ENCODE peak calls at places on chromosome 9, in ten cellular contexts. U is fibroblast of lung, O is OCI-LY7, W is tibial nerve, D is hepatocyte, I is body of pancreas, N is glutamatergic neuron, L is neural crest cell, E is fibroblast of pulmonary artery, R is heart left ventricle. B is an unnamed sample.

GRCh38 chr9:75198436-75198835 is 110.1 kb downstream of the OSTF1 start:
- DNase-seq in U (no peak), O (no peak), W (no peak), D (no peak), I (no peak), N (peak), L (no peak), E (no peak), R (no peak), B (no peak)

GRCh38 chr9:109101810-109102209 is 17.9 kb downstream of the TMEM245 start:
- DNase-seq in U (peak), O (peak), W (no peak), D (no peak), I (peak), N (no peak), L (no peak), E (peak), R (no peak), B (no peak)

GRCh38 chr9:19108038-19108437 is 5.3 kb upstream of the HAUS6 start:
- DNase-seq in U (no peak), O (no peak), W (no peak), D (no peak), I (no peak), N (no peak), L (no peak), E (no peak), R (no peak), B (no peak)

GRCh38 chr9:108535526-108535925 is 320.3 kb downstream of the ACTL7B start:
- DNase-seq in U (no peak), O (peak), W (no peak), D (no peak), I (no peak), N (peak), L (peak), E (peak), R (no peak), B (peak)

GRCh38 chr9:17532461-17532860 is 46.4 kb upstream of the SH3GL2 start:
- DNase-seq in U (no peak), O (no peak), W (no peak), D (no peak), I (no peak), N (no peak), L (no peak), E (no peak), R (no peak), B (no peak)

GRCh38 chr9:119986205-119986604 is 593.8 kb downstream of the CDK5RAP2 start:
- DNase-seq in U (no peak), O (no peak), W (no peak), D (no peak), I (no peak), N (peak), L (no peak), E (no peak), R (no peak), B (no peak)

GRCh38 chr9:98135938-98136337 is 16.9 kb upstream of the TRIM14 start:
- DNase-seq in U (no peak), O (no peak), W (no peak), D (no peak), I (no peak), N (no peak), L (no peak), E (no peak), R (no peak), B (no peak)

GRCh38 chr9:121976751-121977150 is 116.4 kb downstream of the TTLL11 start:
- DNase-seq in U (peak), O (peak), W (no peak), D (peak), I (no peak), N (no peak), L (no peak), E (peak), R (no peak), B (no peak)

GRCh38 chr9:2919347-2919746 is 75.5 kb upstream of the PUM3 start:
- DNase-seq in U (peak), O (no peak), W (no peak), D (no peak), I (no peak), N (no peak), L (no peak), E (peak), R (no peak), B (no peak)

GRCh38 chr9:133782157-133783130 is 44.3 kb upstream of the SARDH start:
- DNase-seq in U (peak), O (peak), W (peak), D (peak), I (peak), N (peak), L (peak), E (peak), R (peak), B (peak)

GRCh38 chr9:22649384-22649783 is 202.8 kb downstream of the DMRTA1 start:
- DNase-seq in U (peak), O (no peak), W (no peak), D (no peak), I (no peak), N (no peak), L (no peak), E (peak), R (no peak), B (no peak)

GRCh38 chr9:93684806-93685553 is 108.6 kb downstream of the PHF2 start:
- DNase-seq in U (peak), O (no peak), W (no peak), D (no peak), I (no peak), N (no peak), L (no peak), E (peak), R (no peak), B (no peak)

GRCh38 chr9:125446581-125447094 is 185.0 kb downstream of the GAPVD1 start:
- DNase-seq in U (no peak), O (peak), W (no peak), D (no peak), I (no peak), N (no peak), L (no peak), E (no peak), R (no peak), B (no peak)

GRCh38 chr9:36665387-36665786 is 92.7 kb downstream of the MELK start:
- DNase-seq in U (peak), O (no peak), W (no peak), D (no peak), I (no peak), N (no peak), L (no peak), E (peak), R (no peak), B (no peak)

GRCh38 chr9:81521892-81522291 is 167.5 kb downstream of the TLE1 start:
- DNase-seq in U (no peak), O (no peak), W (no peak), D (no peak), I (no peak), N (no peak), L (no peak), E (no peak), R (no peak), B (no peak)

GRCh38 chr9:6827370-6827949 is 69.7 kb downstream of the KDM4C start:
- DNase-seq in U (peak), O (peak), W (no peak), D (peak), I (peak), N (no peak), L (peak), E (peak), R (no peak), B (no peak)

GRCh38 chr9:33813712-33814641 is 3.0 kb upstream of the UBE2R2 start:
- DNase-seq in U (peak), O (peak), W (no peak), D (peak), I (no peak), N (no peak), L (no peak), E (peak), R (no peak), B (no peak)

GRCh38 chr9:12290166-12290869 is 402.9 kb upstream of the TYRP1 start:
- DNase-seq in U (no peak), O (no peak), W (no peak), D (no peak), I (no peak), N (peak), L (no peak), E (no peak), R (no peak), B (no peak)

GRCh38 chr9:130337318-130337717 is 71.8 kb downstream of the HMCN2 start:
- DNase-seq in U (no peak), O (no peak), W (no peak), D (no peak), I (no peak), N (no peak), L (no peak), E (no peak), R (no peak), B (no peak)

GRCh38 chr9:82170871-82171270 is 182.3 kb downstream of the SPATA31D1 start:
- DNase-seq in U (peak), O (no peak), W (no peak), D (peak), I (no peak), N (no peak), L (no peak), E (no peak), R (no peak), B (no peak)

GRCh38 chr9:133738039-133738805 is at the start of gene SARDH:
- DNase-seq in U (peak), O (peak), W (peak), D (peak), I (peak), N (peak), L (peak), E (peak), R (peak), B (no peak)

GRCh38 chr9:69671291-69671903 is 774 bp downstream of the APBA1 start:
- DNase-seq in U (peak), O (no peak), W (no peak), D (no peak), I (peak), N (no peak), L (no peak), E (no peak), R (no peak), B (peak)

DNA sequence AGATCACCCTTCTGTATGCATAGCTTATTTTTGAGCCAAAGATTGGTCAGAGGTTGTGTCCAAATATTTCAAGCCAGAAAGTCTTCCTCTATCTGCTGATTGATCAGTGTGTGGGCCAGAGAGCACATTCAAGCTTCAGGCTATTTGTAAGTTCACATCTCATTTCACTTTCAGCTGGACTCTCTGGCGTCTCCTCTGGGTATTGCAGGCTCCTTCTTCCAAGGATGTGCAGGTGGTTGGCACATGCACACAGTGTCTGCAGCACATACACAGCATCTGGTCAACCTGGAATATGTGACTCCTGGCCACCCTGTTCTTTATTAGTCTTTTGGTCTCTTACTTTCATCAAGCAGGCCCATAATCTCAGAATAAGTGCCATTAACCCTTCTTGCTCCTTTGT is 516.1 kb downstream of the ANXA1 start:
- DNase-seq in U (peak), O (no peak), W (no peak), D (no peak), I (no peak), N (no peak), L (no peak), E (no peak), R (no peak), B (no peak)
- TF ChIP-seq CTCF in U (no peak), O (no peak), W (no peak), D (no peak), I (no peak), N (peak), L (peak), E (peak), R (no peak), B (no peak)

GRCh38 chr9:68562456-68562855 is 21.8 kb upstream of the TMEM252 start:
- DNase-seq in U (no peak), O (no peak), W (no peak), D (no peak), I (no peak), N (no peak), L (no peak), E (no peak), R (no peak), B (no peak)

GRCh38 chr9:68555416-68555815 is 14.7 kb upstream of the TMEM252 start:
- DNase-seq in U (no peak), O (no peak), W (no peak), D (no peak), I (no peak), N (no peak), L (no peak), E (no peak), R (no peak), B (no peak)

GRCh38 chr9:68560131-68560844 is 19.6 kb upstream of the TMEM252 start:
- DNase-seq in U (peak), O (peak), W (peak), D (peak), I (peak), N (peak), L (peak), E (peak), R (peak), B (peak)
- TF ChIP-seq CTCF in U (peak), O (peak), W (peak), D (peak), I (peak), N (peak), L (peak), E (peak), R (peak), B (peak)

DNA sequence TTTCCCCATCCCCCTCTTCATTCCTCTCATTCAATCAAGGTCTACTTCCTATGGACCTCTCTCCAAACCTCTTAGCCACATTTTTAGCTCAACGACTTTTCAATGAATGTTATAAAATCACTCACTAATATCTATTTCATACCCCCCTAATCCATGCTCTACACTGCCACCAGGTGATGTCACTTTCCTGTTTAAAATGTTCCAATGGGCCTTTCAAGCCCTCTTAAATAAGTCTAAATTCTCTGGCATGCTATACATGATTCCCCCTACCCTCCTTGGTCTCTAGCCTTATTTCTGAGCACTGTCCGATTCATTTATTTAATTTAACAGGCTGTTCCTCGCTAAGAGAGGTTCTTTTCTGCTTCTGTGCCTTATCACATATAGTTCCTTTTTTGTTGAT is 9.3 kb downstream of the ABHD17B start:
- DNase-seq in U (no peak), O (peak), W (no peak), D (no peak), I (no peak), N (no peak), L (no peak), E (no peak), R (no peak), B (no peak)
- TF ChIP-seq CTCF in U (no peak), O (peak), W (no peak), D (no peak), I (no peak), N (no peak), L (no peak), E (no peak), R (no peak), B (no peak)

GRCh38 chr9:86250123-86250522 is 9.3 kb downstream of the C9orf153 start:
- DNase-seq in U (no peak), O (no peak), W (no peak), D (no peak), I (no peak), N (no peak), L (no peak), E (no peak), R (no peak), B (no peak)
- TF ChIP-seq CTCF in U (no peak), O (no peak), W (no peak), D (no peak), I (no peak), N (no peak), L (no peak), E (no peak), R (no peak), B (no peak)

GRCh38 chr9:127523312-127523851 is 72.1 kb downstream of the LRSAM1 start:
- DNase-seq in U (peak), O (no peak), W (no peak), D (no peak), I (no peak), N (no peak), L (no peak), E (peak), R (peak), B (peak)
- TF ChIP-seq CTCF in U (peak), O (peak), W (peak), D (peak), I (no peak), N (peak), L (peak), E (peak), R (no peak), B (peak)

GRCh38 chr9:105637787-105638395 is 24.4 kb upstream of the TAL2 start:
- DNase-seq in U (no peak), O (peak), W (no peak), D (no peak), I (no peak), N (no peak), L (no peak), E (no peak), R (no peak), B (no peak)
- TF ChIP-seq CTCF in U (peak), O (peak), W (no peak), D (peak), I (no peak), N (peak), L (peak), E (peak), R (no peak), B (peak)

GRCh38 chr9:132460240-132460639 is 50.2 kb downstream of the CFAP77 start:
- DNase-seq in U (no peak), O (no peak), W (no peak), D (no peak), I (no peak), N (no peak), L (no peak), E (no peak), R (no peak), B (no peak)

GRCh38 chr9:132456241-132456640 is 46.2 kb downstream of the CFAP77 start:
- DNase-seq in U (no peak), O (no peak), W (no peak), D (no peak), I (no peak), N (no peak), L (no peak), E (no peak), R (no peak), B (no peak)

GRCh38 chr9:132457508-132457907 is 47.5 kb downstream of the CFAP77 start:
- DNase-seq in U (no peak), O (no peak), W (no peak), D (no peak), I (no peak), N (no peak), L (no peak), E (no peak), R (no peak), B (no peak)

GRCh38 chr9:132459661-132460060 is 49.6 kb downstream of the CFAP77 start:
- DNase-seq in U (no peak), O (no peak), W (no peak), D (no peak), I (no peak), N (no peak), L (no peak), E (no peak), R (no peak), B (no peak)

GRCh38 chr9:132458432-132458831 is 48.4 kb downstream of the CFAP77 start:
- DNase-seq in U (no peak), O (no peak), W (no peak), D (no peak), I (no peak), N (no peak), L (no peak), E (no peak), R (no peak), B (no peak)
- TF ChIP-seq CTCF in U (no peak), O (no peak), W (no peak), D (no peak), I (no peak), N (no peak), L (no peak), E (no peak), R (no peak), B (no peak)

GRCh38 chr9:100700689-100701318 is 122.9 kb downstream of the CAVIN4 start:
- DNase-seq in U (no peak), O (peak), W (no peak), D (peak), I (peak), N (no peak), L (peak), E (peak), R (no peak), B (no peak)
- TF ChIP-seq CTCF in U (peak), O (peak), W (no peak), D (peak), I (peak), N (peak), L (peak), E (peak), R (peak), B (no peak)